ENCODE peak calls at places on chromosomes 5 and 9, in six cellular contexts. F is neural progenitor cell, N is IMR-90, T is MM.1S, P is HCT116, D is fibroblast of lung. K is an unnamed sample.
A peak's percentile ranks its signal among the peaks of the same experiment; 100 is the strongest.

GRCh38 chr5:169081008-169081724 is 219.8 kb downstream of the SLIT3 start:
- DNase-seq in D (no peak), P (no peak), N (no peak), F (no peak), T (no peak), K (no peak)

GRCh38 chr9:74953235-74953741 is 576 bp upstream of the C9orf40 start:
- DNase-seq in D (peak; percentile 2), F (peak; percentile 12), N (no peak), P (no peak), T (no peak), K (no peak)

GRCh38 chr5:1536298-1537165 is 12.8 kb upstream of the LPCAT1 start:
- DNase-seq in T (peak; percentile 62), F (no peak), P (no peak), D (no peak), N (peak; percentile 20), K (no peak)

GRCh38 chr5:40973364-40974004 is 64.2 kb downstream of the C7 start:
- DNase-seq in T (peak; percentile 57), N (no peak), D (no peak), F (no peak), P (no peak), K (no peak)

GRCh38 chr5:94690778-94691177 is 72.3 kb downstream of the SLF1 start:
- DNase-seq in T (no peak), D (peak; percentile 81), F (no peak), N (peak; percentile 56), P (no peak), K (no peak)

GRCh38 chr5:73625905-73626811 is at the start of gene ARHGEF28:
- DNase-seq in F (peak; percentile 82), D (peak; percentile 46), P (no peak), N (peak; percentile 28), T (peak; percentile 74), K (peak; percentile 88)

GRCh38 chr5:149546974-149547373 is 4.3 kb downstream of the CSNK1A1 start:
- DNase-seq in P (no peak), T (no peak), F (no peak), D (no peak), N (no peak), K (no peak)

GRCh38 chr9:5113994-5114748 is 71.3 kb downstream of the INSL6 start:
- DNase-seq in N (no peak), T (no peak), P (no peak), D (no peak), F (no peak), K (no peak)

GRCh38 chr5:157459715-157460599 is at the start of gene NIPAL4:
- DNase-seq in F (peak; percentile 55), P (no peak), N (no peak), D (no peak), T (no peak), K (no peak)

GRCh38 chr9:108142504-108143201 is 653.1 kb upstream of the KLF4 start:
- DNase-seq in N (peak; percentile 50), P (no peak), D (peak; percentile 94), T (peak; percentile 11), F (peak; percentile 91), K (no peak)

GRCh38 chr5:128782446-128782845 is 182.8 kb upstream of the SLC27A6 start:
- DNase-seq in F (no peak), T (no peak), N (peak; percentile 85), P (peak; percentile 12), D (peak; percentile 93), K (no peak)

GRCh38 chr9:34046784-34047379 is 1.8 kb downstream of the UBAP2 start:
- DNase-seq in D (no peak), T (no peak), P (no peak), F (peak; percentile 4), N (peak; percentile 10), K (no peak)

GRCh38 chr9:136291306-136292025 is 12.4 kb downstream of the CCDC187 start:
- DNase-seq in T (no peak), P (no peak), N (no peak), D (no peak), F (no peak), K (no peak)

GRCh38 chr5:14663734-14664269 is 716 bp upstream of the OTULIN start:
- DNase-seq in F (peak; percentile 33), N (no peak), D (no peak), P (no peak), T (peak; percentile 70), K (no peak)

GRCh38 chr5:4563400-4563799 is 576.7 kb upstream of the ADAMTS16 start:
- DNase-seq in N (no peak), T (no peak), D (no peak), F (peak; percentile 85), P (no peak), K (no peak)

GRCh38 chr9:93059097-93059959 is 827 bp downstream of the SUSD3 start:
- DNase-seq in N (no peak), F (no peak), P (no peak), D (no peak), T (peak; percentile 42), K (no peak)

GRCh38 chr5:82924241-82924989 is 152.8 kb downstream of the TMEM167A start:
- DNase-seq in T (no peak), D (peak; percentile 1), N (no peak), P (no peak), F (no peak), K (no peak)

GRCh38 chr9:91179237-91180138 is 182.2 kb downstream of the AUH start:
- DNase-seq in F (no peak), T (no peak), D (peak; percentile 66), N (peak; percentile 96), P (no peak), K (peak; percentile 58)

GRCh38 chr9:5459289-5459829 is 9.0 kb downstream of the CD274 start:
- DNase-seq in D (no peak), T (no peak), N (no peak), P (no peak), F (no peak), K (no peak)

GRCh38 chr9:23731373-23731772 is 94.7 kb downstream of the ELAVL2 start:
- DNase-seq in D (no peak), T (no peak), N (no peak), F (no peak), P (no peak), K (no peak)

GRCh38 chr9:127308559-127309429 is 44.2 kb downstream of the GARNL3 start:
- DNase-seq in D (peak; percentile 75), T (no peak), F (no peak), N (peak; percentile 64), P (no peak), K (no peak)

GRCh38 chr5:135973323-135974018 is 18.7 kb upstream of the LECT2 start:
- DNase-seq in P (no peak), T (no peak), D (peak; percentile 88), F (no peak), N (peak; percentile 75), K (no peak)

GRCh38 chr9:86774101-86774500 is 173.2 kb downstream of the GAS1 start:
- DNase-seq in P (no peak), N (no peak), D (no peak), T (no peak), F (no peak), K (no peak)
- H2AFZ ChIP-seq in P (no peak overlapping the region), N (no peak overlapping the region), D (no peak overlapping the region), T (no peak overlapping the region), F (no peak overlapping the region), K (no peak overlapping the region)

GRCh38 chr9:134626576-134627416 is 14.8 kb upstream of the COL5A1 start:
- DNase-seq in D (peak; percentile 45), N (peak; percentile 59), T (no peak), P (no peak), F (no peak), K (no peak)

GRCh38 chr9:134627417-134628353 is 13.9 kb upstream of the COL5A1 start:
- DNase-seq in P (no peak), D (no peak), T (no peak), F (no peak), N (no peak), K (no peak)

GRCh38 chr9:134624827-134625181 is 16.8 kb upstream of the COL5A1 start:
- DNase-seq in F (no peak), P (peak; percentile 18), D (peak; percentile 81), T (no peak), N (peak; percentile 87), K (peak; percentile 76)

GRCh38 chr9:134625361-134626140 is 16.1 kb upstream of the COL5A1 start:
- DNase-seq in D (peak; percentile 25), F (no peak), T (no peak), N (peak; percentile 50), P (no peak), K (no peak)

GRCh38 chr9:134626141-134626423 is 15.5 kb upstream of the COL5A1 start:
- DNase-seq in P (no peak), T (no peak), D (no peak), F (no peak), N (no peak), K (no peak)
- H3K4me3 ChIP-seq in P (no peak overlapping the region), T (no peak overlapping the region), D (no peak overlapping the region), F (no peak overlapping the region), N (no peak overlapping the region), K (no peak overlapping the region)

GRCh38 chr5:152912924-152913323 is 507.8 kb upstream of the NMUR2 start:
- DNase-seq in F (no peak), P (no peak), T (no peak), D (no peak), N (no peak), K (no peak)

GRCh38 chr5:152901754-152902153 is 496.7 kb upstream of the NMUR2 start:
- DNase-seq in P (no peak), F (no peak), D (no peak), T (no peak), N (no peak), K (no peak)

GRCh38 chr5:152905286-152905685 is 500.2 kb upstream of the NMUR2 start:
- DNase-seq in N (no peak), F (no peak), T (no peak), D (no peak), P (no peak), K (no peak)

DNA sequence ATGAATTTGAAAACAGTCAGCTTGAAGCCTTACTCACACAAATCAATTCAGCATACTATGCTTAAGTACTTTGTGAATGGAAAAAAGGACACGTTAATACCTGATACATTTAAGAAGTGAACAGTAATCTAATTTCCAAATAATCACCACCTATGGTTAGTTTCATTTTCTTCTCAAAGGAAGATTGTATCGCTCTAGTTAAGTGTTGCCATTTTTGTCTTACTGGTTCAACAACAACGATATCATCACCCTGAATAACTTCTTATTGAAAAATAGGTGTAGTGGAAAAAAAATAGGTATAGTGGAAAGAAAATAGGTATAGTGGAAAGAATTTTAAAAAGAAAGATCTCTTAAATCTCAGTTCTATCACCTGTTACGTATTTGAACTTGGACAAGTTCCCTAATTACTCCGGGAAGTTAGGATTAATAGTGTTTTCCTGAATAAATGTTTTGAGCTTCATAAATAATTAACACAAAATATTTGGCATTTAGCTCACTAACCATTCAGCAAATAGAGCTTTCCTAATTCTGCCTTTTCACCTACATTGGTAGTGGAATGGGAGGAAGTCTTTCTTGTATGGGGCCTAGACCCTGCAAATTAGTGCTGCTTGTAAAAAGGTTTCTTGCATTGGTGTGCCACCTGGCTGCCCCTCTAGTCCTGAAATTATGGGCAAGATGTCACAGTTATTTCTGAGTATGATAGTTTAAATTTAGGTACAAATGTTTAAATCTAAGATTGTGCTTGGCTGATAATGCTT is 502.6 kb upstream of the NMUR2 start:
- DNase-seq in T (no peak), F (no peak), D (no peak), P (no peak), N (no peak), K (no peak)
- H2AFZ ChIP-seq in T (no peak overlapping the region), F (no peak overlapping the region), D (no peak overlapping the region), P (no peak overlapping the region), N (no peak overlapping the region), K (no peak overlapping the region)

DNA sequence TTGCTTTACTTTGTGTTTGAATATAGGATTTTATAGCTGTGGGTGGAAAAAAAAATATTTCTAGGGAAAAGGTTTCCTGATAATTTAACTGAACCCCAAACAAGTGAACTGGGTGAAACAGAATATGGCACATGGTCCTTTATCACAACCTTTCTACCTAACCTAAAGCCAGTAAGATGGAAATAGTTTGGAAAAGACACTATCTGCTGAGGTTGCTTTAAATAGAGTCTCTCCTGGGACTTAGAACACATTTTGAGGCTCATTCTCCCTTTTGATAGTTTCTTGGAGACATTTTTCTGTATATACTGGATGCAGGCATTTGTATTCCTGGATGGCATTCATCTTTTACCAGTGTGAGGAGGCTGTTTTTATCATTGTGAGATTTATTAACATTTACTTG is 39.4 kb downstream of the BASP1 start:
- DNase-seq in T (no peak), F (no peak), N (no peak), D (no peak), P (no peak), K (no peak)
- H3K4me3 ChIP-seq in T (no peak overlapping the region), F (no peak overlapping the region), N (no peak overlapping the region), D (no peak overlapping the region), P (no peak overlapping the region), K (no peak overlapping the region)